ENCODE peak calls at places on chromosome 14, in four cellular contexts. One of them, this sample, is unnamed.

GRCh38 chr14:72755766-72756165 is 138.1 kb downstream of the DPF3 start:
- DNase-seq in K562: no peak
- DNase-seq in GM12878: no peak
- DNase-seq in HepG2: no peak
- DNase-seq in this sample: no peak

GRCh38 chr14:74356892-74357575 is 8.8 kb downstream of the VRTN start:
- DNase-seq in K562: no peak
- DNase-seq in GM12878: no peak
- DNase-seq in HepG2: no peak
- DNase-seq in this sample: no peak

GRCh38 chr14:54256156-54256555 is 140.7 kb upstream of the CDKN3 start:
- DNase-seq in K562: no peak
- DNase-seq in GM12878: no peak
- DNase-seq in HepG2: no peak
- DNase-seq in this sample: no peak

GRCh38 chr14:26125039-26125438 is 472.8 kb downstream of the NOVA1 start:
- DNase-seq in K562: no peak
- DNase-seq in GM12878: no peak
- DNase-seq in HepG2: no peak
- DNase-seq in this sample: no peak

GRCh38 chr14:33404054-33404453 is 465.4 kb downstream of the NPAS3 start:
- DNase-seq in K562: no peak
- DNase-seq in GM12878: no peak
- DNase-seq in HepG2: no peak
- DNase-seq in this sample: no peak

GRCh38 chr14:49306152-49306751 is 279.9 kb downstream of the RPS29 start:
- DNase-seq in K562: peak
- DNase-seq in GM12878: no peak
- DNase-seq in HepG2: peak
- DNase-seq in this sample: no peak

GRCh38 chr14:104940526-104941150 is 16.0 kb downstream of the PLD4 start:
- DNase-seq in K562: no peak
- DNase-seq in GM12878: no peak
- DNase-seq in HepG2: no peak
- DNase-seq in this sample: peak

GRCh38 chr14:95876769-95877490 is at the start of gene TUNAR:
- DNase-seq in K562: no peak
- DNase-seq in GM12878: no peak
- DNase-seq in HepG2: no peak
- DNase-seq in this sample: peak

GRCh38 chr14:47009615-47010014 is 358.0 kb upstream of the RPL10L start:
- DNase-seq in K562: no peak
- DNase-seq in GM12878: no peak
- DNase-seq in HepG2: no peak
- DNase-seq in this sample: no peak

GRCh38 chr14:43525647-43526046 is 981.4 kb downstream of the FSCB start:
- DNase-seq in K562: no peak
- DNase-seq in GM12878: no peak
- DNase-seq in HepG2: no peak
- DNase-seq in this sample: no peak

GRCh38 chr14:89616425-89617141 is 199.6 kb upstream of the FOXN3 start:
- DNase-seq in K562: no peak
- DNase-seq in GM12878: no peak
- DNase-seq in HepG2: peak
- DNase-seq in this sample: no peak

GRCh38 chr14:89618821-89619551 is 202.0 kb upstream of the FOXN3 start:
- DNase-seq in K562: peak
- DNase-seq in GM12878: no peak
- DNase-seq in HepG2: peak
- DNase-seq in this sample: peak

GRCh38 chr14:89618309-89618708 is 201.3 kb upstream of the FOXN3 start:
- DNase-seq in K562: no peak
- DNase-seq in GM12878: no peak
- DNase-seq in HepG2: peak
- DNase-seq in this sample: no peak

GRCh38 chr14:89617142-89617460 is 200.1 kb upstream of the FOXN3 start:
- DNase-seq in K562: no peak
- DNase-seq in GM12878: no peak
- DNase-seq in HepG2: no peak
- DNase-seq in this sample: no peak

DNA sequence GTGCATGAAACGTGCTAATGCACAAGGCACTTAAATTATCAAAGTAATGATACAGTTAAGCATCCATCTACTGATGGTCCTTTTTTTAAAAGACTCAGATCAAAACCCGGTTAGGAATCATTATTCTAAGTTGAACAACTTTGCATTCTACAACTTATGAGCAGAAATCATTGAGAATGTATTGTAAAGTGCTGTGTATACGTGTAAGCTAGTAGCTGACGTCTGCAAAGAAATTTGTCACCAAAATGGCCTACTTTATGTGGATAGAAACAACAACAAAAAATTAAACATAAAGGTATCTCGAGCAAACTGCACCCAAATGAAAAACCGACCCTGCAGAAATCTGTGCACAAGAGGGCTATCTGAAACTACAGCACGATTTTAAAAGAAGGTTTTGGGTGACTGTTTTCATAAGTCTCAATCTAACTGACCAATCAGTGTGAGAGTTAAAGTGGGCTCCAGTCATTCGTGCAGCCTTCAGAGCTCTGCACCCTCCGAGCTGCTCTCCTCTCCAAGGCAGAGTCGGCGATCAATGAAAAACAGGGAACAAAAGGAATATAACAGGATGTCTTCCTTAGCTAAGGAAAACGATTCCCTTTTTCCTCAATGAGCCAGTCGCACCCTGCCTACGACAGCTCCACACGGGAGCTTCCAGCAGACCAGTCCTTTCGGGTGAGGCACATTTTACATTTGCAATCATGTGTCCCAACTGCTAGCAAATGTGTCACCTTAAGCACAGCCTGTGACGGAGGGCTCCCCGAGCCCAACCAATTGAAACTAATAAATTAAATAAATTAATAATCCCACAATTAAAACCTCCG is 200.6 kb upstream of the FOXN3 start:
- DNase-seq in K562: no peak
- DNase-seq in GM12878: no peak
- DNase-seq in HepG2: peak
- DNase-seq in this sample: no peak
- TF ChIP-seq MAX in K562: no peak
- TF ChIP-seq MAX in GM12878: no peak
- TF ChIP-seq MAX in HepG2: no peak
- TF ChIP-seq MAX in this sample: no peak

GRCh38 chr14:69713127-69713800 is 53.7 kb upstream of the SRSF5 start:
- DNase-seq in K562: no peak
- DNase-seq in GM12878: no peak
- DNase-seq in HepG2: no peak
- DNase-seq in this sample: peak
- TF ChIP-seq NR2C2 in K562: no peak
- TF ChIP-seq NR2C2 in GM12878: no peak
- TF ChIP-seq NR2C2 in HepG2: no peak
- TF ChIP-seq NR2C2 in this sample: no peak

DNA sequence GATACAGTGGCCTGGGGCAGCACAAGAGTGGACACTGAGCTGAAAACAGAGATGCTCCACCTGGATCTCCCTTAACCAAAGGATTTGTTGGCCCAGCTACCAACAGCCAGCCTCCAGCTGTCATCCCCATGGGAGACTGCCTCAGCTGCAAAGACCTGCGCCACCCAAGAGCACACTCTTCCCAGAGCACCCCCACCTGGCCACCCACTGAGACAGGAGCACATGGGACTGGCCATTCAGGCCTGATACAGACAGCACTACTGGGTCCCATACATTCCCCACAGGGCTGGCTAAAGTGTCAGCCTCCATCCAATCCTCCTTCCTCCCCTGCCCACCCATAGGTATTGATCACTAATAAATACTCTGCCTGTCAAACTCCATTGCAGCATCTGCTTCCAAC is 241.6 kb downstream of the BCL11B start:
- DNase-seq in K562: no peak
- DNase-seq in GM12878: no peak
- DNase-seq in HepG2: no peak
- DNase-seq in this sample: no peak
- TF ChIP-seq MAX in K562: no peak
- TF ChIP-seq MAX in GM12878: no peak
- TF ChIP-seq MAX in HepG2: no peak
- TF ChIP-seq MAX in this sample: no peak

GRCh38 chr14:90649096-90649495 is 167.1 kb downstream of the TTC7B start:
- DNase-seq in K562: no peak
- DNase-seq in GM12878: no peak
- DNase-seq in HepG2: no peak
- DNase-seq in this sample: no peak
- TF ChIP-seq NR2C2 in K562: no peak
- TF ChIP-seq NR2C2 in GM12878: no peak
- TF ChIP-seq NR2C2 in HepG2: no peak
- TF ChIP-seq NR2C2 in this sample: no peak

GRCh38 chr14:71482701-71483100 is 449.5 kb upstream of the RGS6 start:
- DNase-seq in K562: no peak
- DNase-seq in GM12878: no peak
- DNase-seq in HepG2: no peak
- DNase-seq in this sample: no peak

GRCh38 chr14:71475916-71476315 is 456.3 kb upstream of the RGS6 start:
- DNase-seq in K562: no peak
- DNase-seq in GM12878: no peak
- DNase-seq in HepG2: no peak
- DNase-seq in this sample: no peak

GRCh38 chr14:71481215-71481614 is 451.0 kb upstream of the RGS6 start:
- DNase-seq in K562: no peak
- DNase-seq in GM12878: no peak
- DNase-seq in HepG2: no peak
- DNase-seq in this sample: no peak

GRCh38 chr14:71474866-71475265 is 457.4 kb upstream of the RGS6 start:
- DNase-seq in K562: no peak
- DNase-seq in GM12878: no peak
- DNase-seq in HepG2: no peak
- DNase-seq in this sample: no peak

DNA sequence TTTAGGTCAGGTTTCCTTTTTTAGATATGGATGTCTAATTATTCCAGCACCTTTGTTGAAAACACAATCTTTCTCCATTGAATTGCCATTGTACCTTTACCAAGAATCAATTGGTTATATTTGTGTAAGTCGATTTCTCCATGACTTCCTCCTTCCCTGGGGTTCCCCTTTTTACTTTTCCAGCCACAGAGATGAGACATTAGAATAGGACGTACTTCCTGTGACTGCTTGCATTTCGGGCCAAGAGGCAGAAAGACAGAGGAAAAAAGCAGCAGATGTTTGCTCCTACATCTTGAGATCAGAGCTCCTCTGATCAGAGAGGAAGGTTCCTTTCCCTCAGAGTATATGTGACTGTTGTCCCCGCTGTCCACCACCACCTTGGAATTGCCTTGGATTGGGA is 453.7 kb upstream of the RGS6 start:
- DNase-seq in K562: no peak
- DNase-seq in GM12878: no peak
- DNase-seq in HepG2: no peak
- DNase-seq in this sample: no peak
- TF ChIP-seq MAX in K562: no peak
- TF ChIP-seq MAX in GM12878: no peak
- TF ChIP-seq MAX in HepG2: no peak
- TF ChIP-seq MAX in this sample: no peak

This sample was measured in WTC11.